ENCODE peak calls at places on chromosomes 7 and 10, in five cellular contexts. A is esophagus squamous epithelium, C is fibroblast of lung, P is D341Med, J is NCI-H1048. I is an unnamed sample.

GRCh38 chr7:104176332-104176731 is 31.5 kb downstream of the ORC5 start:
- DNase-seq in C (no peak), A (no peak), P (no peak), J (no peak), I (no peak)

GRCh38 chr10:124200011-124200410 is 106.6 kb upstream of the CHST15 start:
- DNase-seq in C (peak; percentile 28), J (no peak), P (no peak), A (no peak), I (no peak)

GRCh38 chr10:104291439-104291951 is 22.5 kb downstream of the GSTO2 start:
- DNase-seq in C (peak; percentile 75), A (peak; percentile 47), P (peak; percentile 88), J (peak; percentile 76), I (peak; percentile 61)

GRCh38 chr10:42955493-42955889 is 121.4 kb upstream of the RET start:
- DNase-seq in C (no peak), P (no peak), A (no peak), J (no peak), I (no peak)

GRCh38 chr7:134731616-134732015 is 47.8 kb upstream of the CALD1 start:
- DNase-seq in C (no peak), A (no peak), P (no peak), J (no peak), I (no peak)

GRCh38 chr7:2019693-2020511 is 212.8 kb downstream of the MAD1L1 start:
- DNase-seq in C (peak; percentile 94), P (no peak), J (no peak), A (peak; percentile 17), I (no peak)

GRCh38 chr7:73342645-73343044 is 14.7 kb downstream of the FKBP6 start:
- DNase-seq in J (no peak), C (peak; percentile 45), A (no peak), P (no peak), I (peak; percentile 68)

GRCh38 chr10:47217123-47217522 is 82.9 kb upstream of the GDF10 start:
- DNase-seq in C (no peak), J (no peak), A (no peak), P (no peak), I (no peak)

GRCh38 chr10:34333513-34333912 is 481.6 kb downstream of the PARD3 start:
- DNase-seq in J (peak; percentile 3), A (no peak), C (peak; percentile 43), P (no peak), I (no peak)

GRCh38 chr10:84944187-84944586 is 615.8 kb downstream of the CCSER2 start:
- DNase-seq in P (no peak), C (no peak), A (no peak), J (no peak), I (no peak)

GRCh38 chr7:20958474-20958873 is 171.8 kb upstream of the SP8 start:
- DNase-seq in J (no peak), A (no peak), P (no peak), C (no peak), I (no peak)

GRCh38 chr10:44301781-44302400 is 83.0 kb downstream of the CXCL12 start:
- DNase-seq in J (no peak), A (no peak), P (no peak), C (peak; percentile 39), I (no peak)

GRCh38 chr7:87213801-87214200 is 5.7 kb downstream of the TMEM243 start:
- DNase-seq in A (no peak), J (no peak), P (no peak), C (no peak), I (no peak)

GRCh38 chr10:79401015-79401921 is 44.2 kb downstream of the ZCCHC24 start:
- DNase-seq in A (no peak), P (no peak), J (no peak), C (peak; percentile 58), I (no peak)

GRCh38 chr10:43299579-43299978 is 32.7 kb upstream of the RASGEF1A start:
- DNase-seq in J (no peak), P (no peak), A (no peak), C (no peak), I (no peak)

GRCh38 chr10:49602380-49603023 is 7.6 kb upstream of the SLC18A3 start:
- DNase-seq in A (no peak), C (no peak), J (no peak), P (no peak), I (no peak)

GRCh38 chr10:100751211-100751933 is 6.0 kb downstream of the PAX2 start:
- DNase-seq in C (no peak), A (no peak), J (no peak), P (no peak), I (no peak)

GRCh38 chr7:114085592-114086490 is 167.0 kb upstream of the PPP1R3A start:
- DNase-seq in P (peak; percentile 81), J (peak; percentile 41), A (no peak), C (peak; percentile 81), I (peak; percentile 86)

GRCh38 chr10:78165172-78165571 is 131.5 kb downstream of the RPS24 start:
- DNase-seq in J (no peak), P (no peak), C (no peak), A (no peak), I (no peak)

GRCh38 chr10:31708513-31708912 is 220.1 kb downstream of the ARHGAP12 start:
- DNase-seq in P (no peak), J (no peak), A (no peak), C (no peak), I (no peak)

GRCh38 chr7:11709240-11709639 is 122.8 kb downstream of the THSD7A start:
- DNase-seq in A (no peak), J (no peak), C (peak; percentile 25), P (no peak), I (no peak)

GRCh38 chr10:71213761-71214440 is 1.5 kb downstream of the UNC5B start:
- DNase-seq in P (no peak), J (no peak), C (peak; percentile 91), A (no peak), I (no peak)

GRCh38 chr10:12237265-12238220 is 41.6 kb downstream of the CDC123 start:
- DNase-seq in J (no peak), C (peak; percentile 20), A (no peak), P (no peak), I (no peak)

GRCh38 chr10:36271631-36272340 is 629.7 kb upstream of the FZD8 start:
- DNase-seq in P (no peak), C (no peak), J (no peak), A (no peak), I (no peak)

GRCh38 chr7:20220824-20221547 is 3.8 kb upstream of the MACC1 start:
- DNase-seq in C (peak; percentile 98), P (no peak), J (no peak), A (no peak), I (no peak)

GRCh38 chr7:33578166-33578565 is 327.2 kb upstream of the BMPER start:
- DNase-seq in J (no peak), A (no peak), P (no peak), C (peak; percentile 7), I (no peak)

GRCh38 chr7:107538001-107538400 is 25.7 kb downstream of the COG5 start:
- DNase-seq in J (no peak), P (no peak), A (no peak), C (no peak), I (no peak)

GRCh38 chr7:116766881-116767280 is 94.9 kb downstream of the MET start:
- DNase-seq in C (no peak), A (no peak), J (no peak), P (no peak), I (no peak)

GRCh38 chr7:90239625-90240228 is 5.2 kb upstream of the CFAP69 start:
- DNase-seq in J (no peak), A (no peak), C (no peak), P (no peak), I (no peak)

GRCh38 chr10:92834981-92835380 is 13.3 kb upstream of the EXOC6 start:
- DNase-seq in C (peak; percentile 70), A (no peak), J (no peak), P (no peak), I (no peak)

GRCh38 chr7:130400120-130400572 is 19.9 kb downstream of the CPA1 start:
- DNase-seq in A (no peak), J (no peak), C (peak; percentile 43), P (no peak), I (no peak)

GRCh38 chr7:41984888-41985287 is 252.1 kb downstream of the GLI3 start:
- DNase-seq in J (no peak), A (no peak), P (no peak), C (peak; percentile 62), I (no peak)